ENCODE peak calls at places on chromosomes 6 and 20, in six cellular contexts. G is GM12878, S is SK-N-SH, N is GM12891, O is H1, M is K562. C is an unnamed sample.

GRCh38 chr20:37295595-37295994 is 6.1 kb downstream of the MANBAL start:
- DNase-seq in G (no peak), S (no peak), N (no peak), O (no peak), M (no peak), C (no peak)

GRCh38 chr6:148379481-148379880 is 36.8 kb downstream of the SASH1 start:
- DNase-seq in G (no peak), S (no peak), N (no peak), O (no peak), M (no peak), C (no peak)

GRCh38 chr6:152598858-152599537 is 38.2 kb downstream of the SYNE1 start:
- DNase-seq in G (no peak), S (peak), N (no peak), O (no peak), M (no peak), C (no peak)

GRCh38 chr6:113315879-113316278 is 541.3 kb upstream of the MARCKS start:
- DNase-seq in G (no peak), S (no peak), N (no peak), O (no peak), M (no peak), C (no peak)

GRCh38 chr20:16283978-16284377 is 289.3 kb downstream of the KIF16B start:
- DNase-seq in G (no peak), S (no peak), N (no peak), O (no peak), M (no peak), C (no peak)

GRCh38 chr6:2187826-2188225 is 57.6 kb downstream of the GMDS start:
- DNase-seq in G (no peak), S (no peak), N (no peak), O (no peak), M (no peak), C (no peak)

GRCh38 chr20:6660441-6660840 is 107.0 kb upstream of the BMP2 start:
- DNase-seq in G (no peak), S (no peak), N (no peak), O (no peak), M (no peak), C (no peak)

GRCh38 chr6:3022765-3023662 is 23.3 kb downstream of the NQO2 start:
- DNase-seq in G (no peak), S (no peak), N (no peak), O (no peak), M (peak), C (no peak)

GRCh38 chr6:154460306-154461071 is 50.0 kb downstream of the CNKSR3 start:
- DNase-seq in G (no peak), S (no peak), N (no peak), O (no peak), M (no peak), C (no peak)

GRCh38 chr6:960356-960755 is 267.4 kb upstream of the EXOC2 start:
- DNase-seq in G (no peak), S (no peak), N (no peak), O (no peak), M (no peak), C (no peak)

GRCh38 chr6:148954934-148955915 is 208.4 kb downstream of the UST start:
- DNase-seq in G (no peak), S (no peak), N (no peak), O (no peak), M (no peak), C (no peak)

GRCh38 chr20:20796766-20797415 is 84.4 kb upstream of the RALGAPA2 start:
- DNase-seq in G (no peak), S (no peak), N (no peak), O (no peak), M (no peak), C (no peak)

GRCh38 chr20:19903168-19903676 is 113.9 kb upstream of the NAA20 start:
- DNase-seq in G (no peak), S (no peak), N (peak), O (no peak), M (peak), C (peak)

GRCh38 chr20:8534368-8534767 is 402.3 kb downstream of the PLCB1 start:
- DNase-seq in G (no peak), S (no peak), N (no peak), O (no peak), M (no peak), C (no peak)

GRCh38 chr6:42104095-42104806 is 38.2 kb downstream of the C6orf132 start:
- DNase-seq in G (peak), S (no peak), N (peak), O (peak), M (peak), C (peak)

GRCh38 chr6:40912158-40912946 is 126.7 kb downstream of the UNC5CL start:
- DNase-seq in G (peak), S (peak), N (peak), O (peak), M (peak), C (peak)

GRCh38 chr20:3652646-3653596 is 10.3 kb downstream of the GFRA4 start:
- DNase-seq in G (no peak), S (no peak), N (no peak), O (no peak), M (peak), C (no peak)

GRCh38 chr6:71457883-71458282 is 169.3 kb downstream of the OGFRL1 start:
- DNase-seq in G (no peak), S (no peak), N (no peak), O (no peak), M (no peak), C (no peak)

GRCh38 chr6:19979059-19979458 is 141.9 kb downstream of the ID4 start:
- DNase-seq in G (no peak), S (no peak), N (no peak), O (no peak), M (no peak), C (no peak)

GRCh38 chr20:23640018-23640872 is 2.5 kb upstream of the CST3 start:
- DNase-seq in G (no peak), S (no peak), N (no peak), O (no peak), M (no peak), C (no peak)

GRCh38 chr6:129251669-129252376 is 368.9 kb downstream of the LAMA2 start:
- DNase-seq in G (peak), S (peak), N (peak), O (peak), M (peak), C (no peak)

GRCh38 chr6:40176117-40176516 is 241.9 kb upstream of the MOCS1 start:
- DNase-seq in G (no peak), S (no peak), N (no peak), O (no peak), M (no peak), C (no peak)

GRCh38 chr6:136471372-136471771 is 78.8 kb downstream of the MAP7 start:
- DNase-seq in G (no peak), S (no peak), N (no peak), O (no peak), M (no peak), C (no peak)

GRCh38 chr6:135782517-135782916 is 69.0 kb upstream of the PDE7B start:
- DNase-seq in G (no peak), S (no peak), N (no peak), O (no peak), M (no peak), C (no peak)

GRCh38 chr6:107110200-107110599 is 5.1 kb downstream of the BEND3 start:
- DNase-seq in G (no peak), S (no peak), N (no peak), O (no peak), M (peak), C (no peak)

GRCh38 chr6:157460182-157460999 is 79.4 kb downstream of the ZDHHC14 start:
- DNase-seq in G (no peak), S (no peak), N (no peak), O (no peak), M (no peak), C (no peak)

GRCh38 chr6:43769526-43770416 is at the start of gene VEGFA:
- DNase-seq in G (peak), S (peak), N (peak), O (no peak), M (peak), C (peak)

GRCh38 chr6:14305131-14305530 is 187.6 kb downstream of the CD83 start:
- DNase-seq in G (no peak), S (no peak), N (no peak), O (no peak), M (no peak), C (no peak)

GRCh38 chr20:1939270-1939595 is 44.0 kb downstream of the SIRPA start:
- DNase-seq in G (no peak), S (no peak), N (no peak), O (no peak), M (no peak), C (no peak)

GRCh38 chr6:113809818-113810217 is 47.3 kb upstream of the MARCKS start:
- DNase-seq in G (peak), S (no peak), N (no peak), O (no peak), M (no peak), C (no peak)

GRCh38 chr20:61230166-61230565 is 21.9 kb upstream of the CDH4 start:
- DNase-seq in G (no peak), S (no peak), N (no peak), O (no peak), M (peak), C (no peak)

GRCh38 chr20:9617062-9617461 is 102.7 kb downstream of the LAMP5 start:
- DNase-seq in G (no peak), S (peak), N (no peak), O (no peak), M (peak), C (no peak)

GRCh38 chr6:71394001-71394432 is 105.4 kb downstream of the OGFRL1 start:
- DNase-seq in G (no peak), S (no peak), N (no peak), O (no peak), M (no peak), C (no peak)

GRCh38 chr20:36969478-36970186 is 18.1 kb upstream of the SAMHD1 start:
- DNase-seq in G (no peak), S (no peak), N (no peak), O (no peak), M (no peak), C (no peak)

GRCh38 chr6:112835078-112835477 is 487.9 kb downstream of the RFPL4B start:
- DNase-seq in G (no peak), S (no peak), N (no peak), O (no peak), M (no peak), C (no peak)

GRCh38 chr6:71420693-71421328 is 132.2 kb downstream of the OGFRL1 start:
- DNase-seq in G (no peak), S (peak), N (no peak), O (peak), M (no peak), C (peak)

GRCh38 chr6:150157076-150157475 is 14.2 kb downstream of the PPP1R14C start:
- DNase-seq in G (no peak), S (no peak), N (no peak), O (no peak), M (no peak), C (no peak)

GRCh38 chr20:61125536-61126180 is 126.4 kb upstream of the CDH4 start:
- DNase-seq in G (no peak), S (no peak), N (no peak), O (no peak), M (no peak), C (no peak)

GRCh38 chr6:132456700-132457143 is 55.4 kb upstream of the MOXD1 start:
- DNase-seq in G (peak), S (no peak), N (peak), O (no peak), M (no peak), C (peak)
- TF ChIP-seq TAF1 in G (no peak), S (no peak), N (no peak), O (no peak), M (no peak), C (no peak)

GRCh38 chr20:34859826-34860545 is 12.7 kb downstream of the GGT7 start:
- DNase-seq in G (no peak), S (no peak), N (no peak), O (no peak), M (no peak), C (no peak)

GRCh38 chr20:34863421-34863965 is 9.2 kb downstream of the GGT7 start:
- DNase-seq in G (no peak), S (no peak), N (no peak), O (no peak), M (no peak), C (no peak)

GRCh38 chr20:34859367-34859766 is 13.3 kb downstream of the GGT7 start:
- DNase-seq in G (no peak), S (no peak), N (no peak), O (no peak), M (no peak), C (no peak)

GRCh38 chr20:34862724-34863123 is 9.9 kb downstream of the GGT7 start:
- DNase-seq in G (no peak), S (no peak), N (no peak), O (no peak), M (no peak), C (no peak)

DNA sequence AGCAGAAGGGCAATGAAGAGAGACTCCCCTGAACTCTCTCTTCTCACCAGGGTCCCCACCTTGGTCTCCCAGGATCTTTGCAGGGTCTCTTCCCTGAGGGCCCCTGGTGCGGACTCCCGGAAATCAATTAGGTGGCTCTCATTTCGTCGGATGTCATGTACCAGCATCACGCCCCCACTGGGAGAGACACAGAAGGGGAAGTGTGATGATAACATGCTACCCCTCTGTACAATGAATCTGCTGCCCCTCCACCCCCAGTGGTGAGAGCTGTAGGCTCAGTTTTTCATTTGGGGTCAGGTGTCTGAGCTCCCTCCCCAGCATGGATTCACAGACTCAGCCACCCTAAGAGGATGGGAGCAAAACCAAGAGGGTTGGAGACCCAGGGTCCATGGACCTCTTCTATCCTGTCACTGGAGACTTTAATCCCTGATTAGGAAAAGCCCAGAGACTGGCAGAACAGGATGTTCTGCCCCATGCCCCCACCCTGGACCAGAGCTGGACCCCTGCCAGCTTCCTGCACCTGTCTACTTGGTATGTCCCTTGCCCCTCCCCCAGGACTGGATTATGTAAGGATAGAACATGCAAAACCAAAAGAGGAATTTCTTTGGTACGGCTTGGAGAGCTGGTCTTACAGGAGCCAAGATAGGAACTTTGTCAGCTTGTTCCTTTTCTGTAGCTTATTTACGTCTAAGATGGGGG is 11.1 kb downstream of the GGT7 start:
- DNase-seq in G (no peak), S (no peak), N (no peak), O (no peak), M (peak), C (no peak)
- TF ChIP-seq TAF1 in G (no peak), S (no peak), N (no peak), O (no peak), M (no peak), C (no peak)

GRCh38 chr6:36728289-36729168 is 30.9 kb downstream of the RAB44 start:
- DNase-seq in G (no peak), S (no peak), N (no peak), O (no peak), M (no peak), C (no peak)

GRCh38 chr6:36733300-36733699 is 35.7 kb downstream of the RAB44 start:
- DNase-seq in G (no peak), S (no peak), N (no peak), O (no peak), M (no peak), C (no peak)

GRCh38 chr6:36729169-36729549 is 31.5 kb downstream of the RAB44 start:
- DNase-seq in G (no peak), S (no peak), N (no peak), O (no peak), M (no peak), C (no peak)

GRCh38 chr6:36731622-36732310 is 34.1 kb downstream of the RAB44 start:
- DNase-seq in G (no peak), S (no peak), N (no peak), O (no peak), M (no peak), C (no peak)

DNA sequence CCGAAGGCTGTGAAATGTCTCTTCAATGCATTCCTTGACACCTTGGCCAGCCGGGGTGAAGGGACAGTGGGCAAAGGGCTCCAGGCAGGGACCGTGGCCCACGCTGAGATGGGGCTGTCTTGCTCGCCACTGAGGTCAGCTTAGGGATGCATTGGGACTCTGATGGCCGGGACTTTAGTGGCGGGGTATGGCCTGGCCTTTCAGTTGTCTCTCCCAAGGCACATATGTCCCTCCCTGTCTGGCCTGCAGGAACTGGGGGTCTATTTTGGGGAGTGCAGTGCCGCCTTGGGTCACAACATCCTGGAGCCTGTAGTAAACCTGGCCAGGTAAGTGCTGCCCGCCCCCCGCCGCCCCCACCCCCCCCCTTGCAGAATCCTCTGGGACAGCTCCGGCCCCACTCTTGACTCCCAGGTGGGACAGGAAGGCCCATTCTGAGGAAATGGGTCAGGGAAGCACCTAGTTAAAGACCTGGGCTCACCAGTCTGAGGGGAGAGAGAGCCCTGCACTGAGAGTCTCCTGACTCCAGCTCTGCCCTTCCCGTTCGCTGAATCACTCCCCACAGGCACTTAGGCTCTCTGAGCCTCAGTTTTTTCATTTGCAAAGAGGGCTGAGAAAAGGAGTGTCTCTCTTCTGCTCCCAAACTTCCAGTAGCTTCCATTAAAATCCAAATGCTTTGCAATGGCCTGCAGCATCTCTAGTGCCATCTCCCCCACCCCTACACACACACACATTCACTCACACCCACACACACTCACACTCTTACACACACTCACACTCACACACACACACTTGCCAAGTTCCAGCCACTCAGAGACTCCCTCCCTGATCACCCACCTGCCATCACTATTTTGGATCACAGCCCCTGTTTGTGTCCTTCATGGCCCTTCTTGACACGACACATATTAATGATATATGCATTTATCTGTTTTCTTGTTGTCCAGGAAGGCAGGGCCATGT is 33.1 kb downstream of the RAB44 start:
- DNase-seq in G (no peak), S (no peak), N (no peak), O (no peak), M (no peak), C (no peak)
- TF ChIP-seq TAF1 in G (no peak), S (no peak), N (no peak), O (no peak), M (no peak), C (no peak)

GRCh38 chr6:31008165-31008564 is 2.1 kb upstream of the MUC22 start:
- DNase-seq in G (no peak), S (no peak), N (no peak), O (no peak), M (no peak), C (no peak)

GRCh38 chr6:31010393-31011060 is at the start of gene MUC22:
- DNase-seq in G (no peak), S (no peak), N (no peak), O (no peak), M (no peak), C (no peak)

GRCh38 chr6:31009731-31010130 is 543 bp upstream of the MUC22 start:
- DNase-seq in G (no peak), S (no peak), N (no peak), O (no peak), M (no peak), C (no peak)

GRCh38 chr6:31005249-31006020 is 4.8 kb upstream of the MUC22 start:
- DNase-seq in G (no peak), S (no peak), N (no peak), O (no peak), M (no peak), C (no peak)

DNA sequence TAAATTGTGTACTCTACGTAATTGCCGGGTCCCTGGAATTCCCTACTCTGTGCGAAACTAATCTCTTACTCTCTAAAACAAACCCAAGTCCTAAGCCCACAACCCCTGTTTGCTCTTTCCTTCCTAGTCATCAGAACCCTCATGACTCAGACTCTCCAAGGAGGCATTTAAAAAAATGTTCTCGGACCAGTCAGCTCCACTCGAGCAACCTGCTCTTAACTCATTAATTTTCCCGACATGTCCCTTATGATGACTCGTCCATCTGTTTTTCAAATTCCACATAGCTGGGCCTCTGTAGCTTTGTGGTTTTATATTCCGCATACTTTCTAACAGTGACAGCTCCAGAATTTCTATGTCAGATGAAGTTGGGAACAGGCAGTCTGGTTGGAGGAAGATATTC is 2.6 kb upstream of the MUC22 start:
- DNase-seq in G (no peak), S (no peak), N (no peak), O (no peak), M (no peak), C (no peak)
- TF ChIP-seq TAF1 in G (no peak), S (no peak), N (no peak), O (no peak), M (no peak), C (no peak)